ENCODE peak calls at places on chromosomes 16 and 17, in four cellular contexts. P, Y, O and M are unnamed samples.

GRCh38 chr17:1229891-1230571 is 40.2 kb upstream of the BHLHA9 start:
- DNase-seq in O (no peak), Y (no peak), P (no peak), M (no peak)

GRCh38 chr17:74810699-74811485 is 34.7 kb upstream of the NAT9 start:
- DNase-seq in P (no peak), O (no peak), Y (no peak), M (no peak)

GRCh38 chr16:30005341-30006094 is 5.3 kb downstream of the DOC2A start:
- DNase-seq in P (no peak), Y (no peak), O (peak), M (no peak)

GRCh38 chr17:71632328-71632727 is 488.5 kb upstream of the SOX9 start:
- DNase-seq in Y (no peak), O (no peak), P (no peak), M (no peak)

GRCh38 chr16:86455609-86456008 is 54.7 kb upstream of the FOXF1 start:
- DNase-seq in Y (no peak), O (no peak), P (no peak), M (no peak)

GRCh38 chr16:89119661-89120141 is 26.0 kb downstream of the ACSF3 start:
- DNase-seq in Y (no peak), P (peak), O (no peak), M (peak)

GRCh38 chr16:35171106-35171505 is 1711.7 kb downstream of the TP53TG3F start:
- DNase-seq in Y (no peak), P (peak), O (no peak), M (no peak)

GRCh38 chr16:29983420-29984136 is 9.9 kb downstream of the TAOK2 start:
- DNase-seq in P (peak), Y (no peak), O (no peak), M (no peak)

GRCh38 chr16:77918792-77919707 is 103.3 kb upstream of the CLEC3A start:
- DNase-seq in O (peak), P (no peak), Y (no peak), M (no peak)

GRCh38 chr17:7982666-7983065 is 19.7 kb upstream of the GUCY2D start:
- DNase-seq in O (no peak), P (no peak), Y (no peak), M (no peak)

GRCh38 chr17:61547113-61547512 is 43.9 kb downstream of the NACA2 start:
- DNase-seq in O (no peak), Y (no peak), P (no peak), M (no peak)

GRCh38 chr17:76271669-76272540 is 6.8 kb downstream of the UBALD2 start:
- DNase-seq in P (peak), O (no peak), Y (no peak), M (no peak)

GRCh38 chr16:23143391-23143790 is 5.9 kb downstream of the USP31 start:
- DNase-seq in O (no peak), P (no peak), Y (no peak), M (no peak)

GRCh38 chr17:58648236-58648635 is 43.6 kb downstream of the TEX14 start:
- DNase-seq in Y (no peak), P (peak), O (no peak), M (no peak)

GRCh38 chr17:66492500-66493123 is 190.2 kb downstream of the PRKCA start:
- DNase-seq in Y (no peak), P (no peak), O (no peak), M (no peak)
- H3K27ac ChIP-seq in Y (no peak), P (no peak), O (no peak), M (no peak)

GRCh38 chr17:51427259-51428255 is 167.2 kb downstream of the UTP18 start:
- DNase-seq in O (no peak), Y (no peak), P (no peak), M (no peak)
- TF ChIP-seq CTCF in O (no peak), Y (no peak), P (no peak), M (no peak)

GRCh38 chr16:81179219-81179618 is 59.3 kb upstream of the BCO1 start:
- DNase-seq in O (no peak), P (no peak), Y (no peak), M (no peak)
- H3K27ac ChIP-seq in O (no peak), P (no peak), Y (no peak), M (no peak)

GRCh38 chr16:67546761-67547422 is 15.4 kb upstream of the CTCF start:
- DNase-seq in Y (no peak), P (peak), O (peak), M (peak)

GRCh38 chr16:67549240-67549639 is 13.1 kb upstream of the CTCF start:
- DNase-seq in O (no peak), P (peak), Y (no peak), M (no peak)

GRCh38 chr16:67549936-67550335 is 12.4 kb upstream of the CTCF start:
- DNase-seq in P (no peak), Y (no peak), O (no peak), M (no peak)

GRCh38 chr16:67547423-67548264 is 14.7 kb upstream of the CTCF start:
- DNase-seq in O (no peak), Y (no peak), P (peak), M (no peak)

GRCh38 chr16:67548265-67549126 is 13.8 kb upstream of the CTCF start:
- DNase-seq in P (peak), O (no peak), Y (no peak), M (no peak)
- TF ChIP-seq CTCF in P (no peak), O (no peak), Y (no peak), M (no peak)

DNA sequence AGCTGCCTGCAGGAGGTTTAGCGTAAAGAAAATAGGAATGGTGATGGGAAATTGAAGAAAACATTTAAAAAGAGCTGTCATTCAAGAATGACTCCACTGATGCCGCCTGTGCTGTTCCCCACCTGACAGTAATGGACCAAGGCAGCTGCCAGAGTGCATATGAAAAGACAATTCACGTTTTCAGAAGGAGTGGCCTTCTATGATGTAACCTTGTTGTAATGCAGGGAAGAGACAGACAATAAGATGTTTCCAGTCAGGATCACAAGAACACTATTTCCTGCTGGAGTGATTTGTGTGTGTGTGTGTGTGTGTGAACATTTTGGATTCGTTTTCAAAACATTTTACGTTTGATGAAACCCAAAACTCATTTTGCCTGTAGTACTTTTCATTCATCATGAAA is 203.7 kb downstream of the LGALS9B start:
- DNase-seq in P (no peak), O (no peak), Y (no peak), M (no peak)
- H3K27ac ChIP-seq in P (no peak), O (no peak), Y (no peak), M (no peak)

GRCh38 chr17:81824595-81824994 is 8.5 kb downstream of the MCRIP1 start:
- DNase-seq in Y (no peak), P (no peak), O (no peak), M (no peak)

GRCh38 chr17:81828656-81829055 is 4.4 kb downstream of the MCRIP1 start:
- DNase-seq in O (no peak), Y (no peak), P (no peak), M (no peak)

GRCh38 chr17:81822996-81823799 is 9.9 kb downstream of the MCRIP1 start:
- DNase-seq in Y (no peak), P (no peak), O (no peak), M (no peak)

GRCh38 chr17:81823800-81824550 is 9.1 kb downstream of the MCRIP1 start:
- DNase-seq in O (no peak), P (no peak), Y (no peak), M (no peak)

GRCh38 chr17:81825841-81826471 is 7.1 kb downstream of the MCRIP1 start:
- DNase-seq in P (no peak), Y (no peak), O (no peak), M (no peak)
- TF ChIP-seq CTCF in P (no peak), Y (no peak), O (no peak), M (no peak)

DNA sequence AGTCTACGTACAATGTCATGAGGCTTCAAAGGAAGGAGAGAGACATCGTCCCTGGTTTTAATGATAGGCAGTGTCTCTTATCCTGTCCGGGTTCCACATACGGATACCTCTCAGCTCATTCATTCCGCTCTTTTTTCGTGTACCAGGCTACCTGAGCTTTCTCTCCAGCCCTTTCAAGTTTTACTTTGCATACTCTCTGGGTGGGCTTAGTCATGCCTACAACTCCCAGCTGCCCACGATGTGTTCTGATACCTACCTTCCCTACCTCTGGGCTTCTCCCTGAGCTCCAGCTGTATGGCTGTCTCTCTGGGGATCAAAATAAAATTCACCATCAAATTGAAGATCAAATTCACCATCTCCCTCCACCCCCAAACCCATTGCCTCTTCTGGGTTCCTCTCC is 354.0 kb upstream of the EEF2KMT start:
- DNase-seq in O (no peak), P (no peak), Y (no peak), M (no peak)
- H3K27ac ChIP-seq in O (no peak), P (no peak), Y (no peak), M (no peak)

GRCh38 chr16:2762711-2763110 is 10.3 kb downstream of the SRRM2 start:
- DNase-seq in O (no peak), P (peak), Y (no peak), M (no peak)

GRCh38 chr16:2766430-2767139 is 10.5 kb downstream of the ELOB start:
- DNase-seq in Y (no peak), O (no peak), P (peak), M (no peak)

GRCh38 chr16:2765462-2766404 is 11.3 kb downstream of the ELOB start:
- DNase-seq in P (peak), Y (no peak), O (no peak), M (no peak)

GRCh38 chr16:2763173-2763572 is 10.7 kb downstream of the SRRM2 start:
- DNase-seq in P (peak), O (no peak), Y (no peak), M (no peak)

GRCh38 chr16:2764718-2765117 is 12.3 kb downstream of the SRRM2 start:
- DNase-seq in P (no peak), Y (no peak), O (no peak), M (no peak)
- TF ChIP-seq CTCF in P (no peak), Y (no peak), O (no peak), M (no peak)